ENCODE peak calls at places on chromosome 9, in eight cellular contexts. One of them, this sample, is unnamed. For H3K4me1, the result is how much of the 10 kb centered on the place peaks cover.

GRCh38 chr9:71966601-71967000 is 55.2 kb downstream of the C9orf85 start:
- DNase-seq in HepG2: no peak
- DNase-seq in tibial nerve: no peak
- DNase-seq in right atrium auricular region: no peak
- DNase-seq in colonic mucosa: no peak
- DNase-seq in IMR-90: no peak
- DNase-seq in HCT116: no peak
- DNase-seq in H1: no peak
- DNase-seq in this sample: no peak

GRCh38 chr9:14296462-14296861 is 17.5 kb downstream of the NFIB start:
- DNase-seq in IMR-90: no peak
- DNase-seq in HepG2: no peak
- DNase-seq in H1: no peak
- DNase-seq in right atrium auricular region: peak
- DNase-seq in HCT116: no peak
- DNase-seq in colonic mucosa: no peak
- DNase-seq in tibial nerve: no peak
- DNase-seq in this sample: no peak

GRCh38 chr9:83236029-83236696 is 173.2 kb upstream of the RASEF start:
- DNase-seq in IMR-90: no peak
- DNase-seq in tibial nerve: no peak
- DNase-seq in HepG2: no peak
- DNase-seq in right atrium auricular region: no peak
- DNase-seq in colonic mucosa: no peak
- DNase-seq in HCT116: no peak
- DNase-seq in H1: no peak
- DNase-seq in this sample: no peak

GRCh38 chr9:127158995-127159801 is 36.8 kb upstream of the ANGPTL2 start:
- DNase-seq in tibial nerve: peak
- DNase-seq in IMR-90: peak
- DNase-seq in colonic mucosa: peak
- DNase-seq in right atrium auricular region: peak
- DNase-seq in HepG2: peak
- DNase-seq in H1: peak
- DNase-seq in HCT116: peak
- DNase-seq in this sample: no peak

GRCh38 chr9:83304686-83305085 is 233.5 kb downstream of the FRMD3 start:
- DNase-seq in H1: no peak
- DNase-seq in HCT116: no peak
- DNase-seq in HepG2: no peak
- DNase-seq in tibial nerve: peak
- DNase-seq in IMR-90: peak
- DNase-seq in right atrium auricular region: peak
- DNase-seq in colonic mucosa: peak
- DNase-seq in this sample: no peak

GRCh38 chr9:9942764-9943424 is 669.9 kb downstream of the PTPRD start:
- DNase-seq in right atrium auricular region: peak
- DNase-seq in IMR-90: peak
- DNase-seq in H1: peak
- DNase-seq in tibial nerve: peak
- DNase-seq in colonic mucosa: peak
- DNase-seq in HepG2: peak
- DNase-seq in HCT116: no peak
- DNase-seq in this sample: peak

GRCh38 chr9:72828281-72828731 is 124.5 kb downstream of the ALDH1A1 start:
- DNase-seq in right atrium auricular region: no peak
- DNase-seq in HCT116: no peak
- DNase-seq in H1: no peak
- DNase-seq in IMR-90: no peak
- DNase-seq in colonic mucosa: no peak
- DNase-seq in tibial nerve: no peak
- DNase-seq in HepG2: peak
- DNase-seq in this sample: peak

GRCh38 chr9:130940693-130941576 is 1.9 kb upstream of the FIBCD1 start:
- DNase-seq in right atrium auricular region: peak
- DNase-seq in tibial nerve: peak
- DNase-seq in IMR-90: peak
- DNase-seq in HepG2: peak
- DNase-seq in H1: peak
- DNase-seq in HCT116: peak
- DNase-seq in colonic mucosa: peak
- DNase-seq in this sample: peak

GRCh38 chr9:17401858-17402257 is 177.0 kb upstream of the SH3GL2 start:
- DNase-seq in colonic mucosa: no peak
- DNase-seq in right atrium auricular region: no peak
- DNase-seq in HCT116: no peak
- DNase-seq in IMR-90: peak
- DNase-seq in tibial nerve: no peak
- DNase-seq in HepG2: no peak
- DNase-seq in H1: no peak
- DNase-seq in this sample: peak

GRCh38 chr9:95770653-95771131 is 104.8 kb upstream of the ERCC6L2 start:
- DNase-seq in HCT116: no peak
- DNase-seq in right atrium auricular region: no peak
- DNase-seq in H1: peak
- DNase-seq in tibial nerve: no peak
- DNase-seq in HepG2: no peak
- DNase-seq in IMR-90: no peak
- DNase-seq in colonic mucosa: no peak
- DNase-seq in this sample: no peak

GRCh38 chr9:95167998-95168397 is 149.5 kb downstream of the FANCC start:
- DNase-seq in right atrium auricular region: peak
- DNase-seq in HCT116: peak
- DNase-seq in colonic mucosa: peak
- DNase-seq in H1: peak
- DNase-seq in tibial nerve: no peak
- DNase-seq in IMR-90: peak
- DNase-seq in HepG2: peak
- DNase-seq in this sample: peak

GRCh38 chr9:69797680-69798079 is 22.9 kb upstream of the CFAP95 start:
- DNase-seq in tibial nerve: no peak
- DNase-seq in IMR-90: no peak
- DNase-seq in right atrium auricular region: no peak
- DNase-seq in HepG2: no peak
- DNase-seq in H1: no peak
- DNase-seq in colonic mucosa: no peak
- DNase-seq in HCT116: no peak
- DNase-seq in this sample: no peak

GRCh38 chr9:21711504-21711903 is 90.9 kb upstream of the MTAP start:
- DNase-seq in tibial nerve: no peak
- DNase-seq in colonic mucosa: no peak
- DNase-seq in HCT116: peak
- DNase-seq in IMR-90: peak
- DNase-seq in HepG2: no peak
- DNase-seq in right atrium auricular region: no peak
- DNase-seq in H1: no peak
- DNase-seq in this sample: peak

DNA sequence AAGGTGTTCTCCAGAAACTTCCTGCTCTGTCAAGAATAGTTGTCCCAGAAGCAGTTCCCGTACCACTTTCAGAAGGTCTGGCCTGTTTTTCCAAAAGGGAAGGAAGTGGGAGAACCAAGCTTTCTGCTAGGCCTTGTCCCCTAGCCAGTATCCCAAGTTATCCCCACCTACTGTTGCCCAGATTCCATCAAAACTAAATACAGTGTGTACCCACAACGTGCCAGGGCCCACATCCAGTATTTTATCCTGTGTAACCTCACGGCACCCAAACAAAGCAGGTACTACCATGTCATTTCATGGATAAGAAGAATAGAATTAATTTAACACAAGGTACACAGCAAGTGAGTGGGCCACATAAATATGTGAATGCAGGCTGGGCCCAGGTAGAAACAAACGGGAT is 126.2 kb downstream of the CDK5RAP2 start:
- DNase-seq in right atrium auricular region: no peak
- DNase-seq in H1: no peak
- DNase-seq in HepG2: no peak
- DNase-seq in IMR-90: no peak
- DNase-seq in tibial nerve: no peak
- DNase-seq in colonic mucosa: no peak
- DNase-seq in HCT116: no peak
- DNase-seq in this sample: no peak
- TF ChIP-seq CTCF in right atrium auricular region: no peak
- TF ChIP-seq CTCF in H1: no peak
- TF ChIP-seq CTCF in HepG2: no peak
- TF ChIP-seq CTCF in IMR-90: no peak
- TF ChIP-seq CTCF in tibial nerve: no peak
- TF ChIP-seq CTCF in colonic mucosa: no peak
- TF ChIP-seq CTCF in HCT116: no peak
- TF ChIP-seq CTCF in this sample: no peak

GRCh38 chr9:121283072-121283398 is 15.1 kb downstream of the GSN start:
- DNase-seq in IMR-90: no peak
- DNase-seq in right atrium auricular region: no peak
- DNase-seq in tibial nerve: no peak
- DNase-seq in H1: no peak
- DNase-seq in HepG2: no peak
- DNase-seq in HCT116: no peak
- DNase-seq in colonic mucosa: no peak
- DNase-seq in this sample: no peak

GRCh38 chr9:121283856-121284732 is 16.1 kb downstream of the GSN start:
- DNase-seq in HepG2: no peak
- DNase-seq in colonic mucosa: no peak
- DNase-seq in tibial nerve: peak
- DNase-seq in H1: no peak
- DNase-seq in right atrium auricular region: no peak
- DNase-seq in HCT116: no peak
- DNase-seq in IMR-90: no peak
- DNase-seq in this sample: no peak

GRCh38 chr9:121280715-121281613 is 13.0 kb downstream of the GSN start:
- DNase-seq in HepG2: peak
- DNase-seq in IMR-90: no peak
- DNase-seq in tibial nerve: no peak
- DNase-seq in HCT116: no peak
- DNase-seq in H1: no peak
- DNase-seq in right atrium auricular region: no peak
- DNase-seq in colonic mucosa: no peak
- DNase-seq in this sample: no peak

GRCh38 chr9:121281614-121282291 is 13.8 kb downstream of the GSN start:
- DNase-seq in H1: no peak
- DNase-seq in right atrium auricular region: peak
- DNase-seq in tibial nerve: no peak
- DNase-seq in HCT116: peak
- DNase-seq in HepG2: peak
- DNase-seq in IMR-90: peak
- DNase-seq in colonic mucosa: peak
- DNase-seq in this sample: peak

GRCh38 chr9:121282309-121283071 is 14.5 kb downstream of the GSN start:
- DNase-seq in HCT116: no peak
- DNase-seq in H1: no peak
- DNase-seq in colonic mucosa: peak
- DNase-seq in tibial nerve: peak
- DNase-seq in HepG2: no peak
- DNase-seq in IMR-90: peak
- DNase-seq in right atrium auricular region: peak
- DNase-seq in this sample: no peak
- H3K4me1 ChIP-seq in HCT116: half or more
- H3K4me1 ChIP-seq in H1: under half
- H3K4me1 ChIP-seq in colonic mucosa: under half
- H3K4me1 ChIP-seq in tibial nerve: half or more
- H3K4me1 ChIP-seq in HepG2: half or more
- H3K4me1 ChIP-seq in IMR-90: half or more
- H3K4me1 ChIP-seq in right atrium auricular region: half or more
- H3K4me1 ChIP-seq in this sample: half or more

DNA sequence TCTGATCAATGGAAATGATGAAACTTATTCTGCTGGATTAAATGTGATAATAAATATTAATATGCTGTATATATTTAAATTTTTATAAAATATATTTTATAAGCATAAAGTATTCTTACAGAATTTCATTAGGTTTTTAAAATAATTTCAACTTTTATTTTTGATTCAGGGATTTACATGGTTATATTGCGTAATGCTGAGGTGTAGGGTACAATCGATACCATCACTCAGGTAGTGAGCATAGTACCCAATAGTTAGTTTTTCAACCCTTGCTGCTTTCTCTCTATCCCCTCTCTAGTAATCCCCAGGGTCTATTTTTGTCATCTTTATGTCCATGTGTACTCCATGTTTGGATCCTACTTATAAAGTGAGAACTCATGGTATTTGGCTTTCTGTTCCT is 5.7 kb downstream of the TLR4 start:
- DNase-seq in colonic mucosa: no peak
- DNase-seq in IMR-90: no peak
- DNase-seq in tibial nerve: no peak
- DNase-seq in HepG2: no peak
- DNase-seq in HCT116: no peak
- DNase-seq in right atrium auricular region: no peak
- DNase-seq in H1: no peak
- DNase-seq in this sample: no peak
- TF ChIP-seq CTCF in colonic mucosa: no peak
- TF ChIP-seq CTCF in IMR-90: no peak
- TF ChIP-seq CTCF in tibial nerve: no peak
- TF ChIP-seq CTCF in HepG2: no peak
- TF ChIP-seq CTCF in HCT116: no peak
- TF ChIP-seq CTCF in right atrium auricular region: no peak
- TF ChIP-seq CTCF in H1: no peak
- TF ChIP-seq CTCF in this sample: no peak

DNA sequence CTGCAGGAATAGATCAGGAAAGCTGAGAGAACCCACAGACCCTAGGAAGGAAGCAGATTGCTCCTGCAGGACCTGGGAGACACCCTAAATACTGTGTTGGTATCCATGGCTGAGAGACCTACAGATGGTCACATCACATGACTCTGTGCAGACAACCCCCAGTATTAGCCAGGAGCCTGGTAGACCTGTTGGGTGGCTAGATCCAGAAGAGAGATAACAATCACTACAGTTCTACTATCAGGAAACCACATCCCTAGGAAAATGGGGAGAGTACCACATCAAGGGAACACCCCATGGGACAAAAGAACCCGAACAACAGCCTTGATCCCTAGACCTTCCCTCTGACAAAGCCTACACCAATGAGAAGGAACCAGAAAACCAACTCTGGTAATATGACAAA is 24.2 kb upstream of the MELK start:
- DNase-seq in HCT116: no peak
- DNase-seq in H1: no peak
- DNase-seq in HepG2: no peak
- DNase-seq in colonic mucosa: no peak
- DNase-seq in right atrium auricular region: no peak
- DNase-seq in IMR-90: no peak
- DNase-seq in tibial nerve: no peak
- DNase-seq in this sample: no peak
- H3K4me1 ChIP-seq in HCT116: under half
- H3K4me1 ChIP-seq in H1: under half
- H3K4me1 ChIP-seq in HepG2: under half
- H3K4me1 ChIP-seq in colonic mucosa: under half
- H3K4me1 ChIP-seq in right atrium auricular region: under half
- H3K4me1 ChIP-seq in IMR-90: under half
- H3K4me1 ChIP-seq in tibial nerve: under half
- H3K4me1 ChIP-seq in this sample: under half

GRCh38 chr9:88578486-88579362 is 43.7 kb downstream of the NXNL2 start:
- DNase-seq in H1: peak
- DNase-seq in IMR-90: peak
- DNase-seq in colonic mucosa: peak
- DNase-seq in HCT116: peak
- DNase-seq in tibial nerve: peak
- DNase-seq in HepG2: peak
- DNase-seq in right atrium auricular region: peak
- DNase-seq in this sample: no peak
- TF ChIP-seq CTCF in H1: peak
- TF ChIP-seq CTCF in IMR-90: peak
- TF ChIP-seq CTCF in colonic mucosa: peak
- TF ChIP-seq CTCF in HCT116: peak
- TF ChIP-seq CTCF in tibial nerve: peak
- TF ChIP-seq CTCF in HepG2: peak
- TF ChIP-seq CTCF in right atrium auricular region: peak
- TF ChIP-seq CTCF in this sample: peak

GRCh38 chr9:123319541-123320339 is 36.3 kb upstream of the CRB2 start:
- DNase-seq in IMR-90: no peak
- DNase-seq in HepG2: peak
- DNase-seq in colonic mucosa: no peak
- DNase-seq in H1: no peak
- DNase-seq in tibial nerve: no peak
- DNase-seq in right atrium auricular region: no peak
- DNase-seq in HCT116: no peak
- DNase-seq in this sample: no peak
- H3K4me1 ChIP-seq in IMR-90: under half
- H3K4me1 ChIP-seq in HepG2: half or more
- H3K4me1 ChIP-seq in colonic mucosa: under half
- H3K4me1 ChIP-seq in H1: under half
- H3K4me1 ChIP-seq in tibial nerve: under half
- H3K4me1 ChIP-seq in right atrium auricular region: under half
- H3K4me1 ChIP-seq in HCT116: under half
- H3K4me1 ChIP-seq in this sample: under half

This sample was measured in foreskin keratinocyte.